ENCODE peak calls at places on chromosomes 5 and 9, in eight cellular contexts. N is MM.1S, P is neural progenitor cell, H is SK-N-SH, F is GM23338, W is PC-3, U is HCT116, X is hepatocyte. G is an unnamed sample.

GRCh38 chr5:78629590-78629989 is 19.0 kb downstream of the LHFPL2 start:
- DNase-seq in N (no peak), P (no peak), H (no peak), F (no peak), W (no peak), U (no peak), X (no peak), G (no peak)

GRCh38 chr9:13268469-13268868 is 11.0 kb downstream of the MPDZ start:
- DNase-seq in N (no peak), P (no peak), H (no peak), F (no peak), W (peak), U (no peak), X (no peak), G (no peak)

GRCh38 chr5:129963359-129963758 is 59.1 kb downstream of the CHSY3 start:
- DNase-seq in N (no peak), P (no peak), H (no peak), F (no peak), W (peak), U (no peak), X (peak), G (no peak)

GRCh38 chr9:19174127-19174921 is 47.0 kb upstream of the PLIN2 start:
- DNase-seq in N (peak), P (peak), H (peak), F (peak), W (peak), U (peak), X (peak), G (peak)

GRCh38 chr5:40428129-40428528 is 251.6 kb upstream of the PTGER4 start:
- DNase-seq in N (no peak), P (no peak), H (no peak), F (no peak), W (peak), U (no peak), X (no peak), G (no peak)

GRCh38 chr5:116382025-116382873 is 192.4 kb downstream of the SEMA6A start:
- DNase-seq in N (no peak), P (peak), H (no peak), F (no peak), W (no peak), U (no peak), X (no peak), G (no peak)

GRCh38 chr9:33165263-33166151 is 1.6 kb downstream of the B4GALT1 start:
- DNase-seq in N (peak), P (no peak), H (no peak), F (no peak), W (peak), U (no peak), X (peak), G (peak)

GRCh38 chr5:145739824-145740223 is 95.3 kb downstream of the PRELID2 start:
- DNase-seq in N (no peak), P (no peak), H (no peak), F (no peak), W (peak), U (no peak), X (no peak), G (no peak)

GRCh38 chr9:35096035-35096849 is at the start of gene PIGO:
- DNase-seq in N (peak), P (peak), H (peak), F (peak), W (peak), U (peak), X (peak), G (peak)

GRCh38 chr9:92289708-92290390 is 3.6 kb downstream of the IARS1 start:
- DNase-seq in N (no peak), P (no peak), H (no peak), F (no peak), W (no peak), U (no peak), X (no peak), G (no peak)

GRCh38 chr5:93578813-93579560 is 2.0 kb downstream of the NR2F1-AS1 start:
- DNase-seq in N (no peak), P (peak), H (peak), F (peak), W (peak), U (no peak), X (no peak), G (no peak)

DNA sequence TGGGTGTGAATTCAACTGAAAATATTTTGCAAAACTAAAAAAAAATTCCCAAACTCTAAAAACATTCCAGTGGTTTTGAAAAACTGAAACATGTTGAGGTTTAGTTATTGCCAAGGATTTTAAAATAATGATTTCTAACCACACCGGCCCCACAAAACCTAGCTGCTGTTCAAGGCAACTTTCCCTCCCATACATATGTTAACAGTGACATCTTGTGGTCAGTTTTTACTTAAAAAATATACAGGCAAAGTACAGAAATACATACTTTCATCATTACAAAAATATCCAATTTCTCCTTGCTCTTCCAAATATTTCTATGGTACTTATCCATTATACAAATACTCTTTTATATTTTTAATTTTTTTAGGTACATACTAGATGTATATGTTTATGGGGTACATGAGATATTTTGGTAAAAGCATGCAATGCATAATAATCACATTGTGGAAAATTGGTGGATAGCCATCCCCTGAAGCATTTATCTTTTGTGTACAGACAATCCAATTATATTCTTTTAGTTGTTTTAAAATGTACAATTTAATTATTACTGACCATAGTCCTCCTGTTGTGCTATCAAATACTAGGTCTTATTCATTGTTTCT is 34.4 kb upstream of the MRPS30 start:
- DNase-seq in N (peak), P (peak), H (peak), F (peak), W (peak), U (peak), X (peak), G (peak)
- TF ChIP-seq CTCF in N (peak), P (peak), H (peak), F (peak), W (peak), U (peak), X (peak), G (peak)

GRCh38 chr5:14700478-14701436 is 36.2 kb downstream of the OTULIN start:
- DNase-seq in N (no peak), P (no peak), H (no peak), F (no peak), W (no peak), U (no peak), X (no peak), G (no peak)
- TF ChIP-seq EZH2phosphoT487 in N (no peak), P (no peak), H (no peak), F (no peak), W (no peak), U (no peak), X (no peak), G (no peak)

GRCh38 chr9:116152390-116152789 is 1.2 kb upstream of the PAPPA start:
- DNase-seq in N (peak), P (no peak), H (peak), F (peak), W (peak), U (no peak), X (peak), G (no peak)
- TF ChIP-seq CTCF in N (peak), P (peak), H (peak), F (no peak), W (peak), U (peak), X (peak), G (peak)

GRCh38 chr9:112861155-112861554 is 29.5 kb downstream of the SLC46A2 start:
- DNase-seq in N (no peak), P (no peak), H (no peak), F (no peak), W (no peak), U (no peak), X (no peak), G (no peak)

GRCh38 chr9:112863781-112864180 is 26.9 kb downstream of the SLC46A2 start:
- DNase-seq in N (no peak), P (no peak), H (no peak), F (no peak), W (no peak), U (no peak), X (no peak), G (no peak)

GRCh38 chr9:112860466-112860865 is 30.2 kb downstream of the SLC46A2 start:
- DNase-seq in N (no peak), P (no peak), H (no peak), F (no peak), W (no peak), U (no peak), X (no peak), G (no peak)

GRCh38 chr9:112863214-112863613 is 27.5 kb downstream of the SLC46A2 start:
- DNase-seq in N (no peak), P (no peak), H (no peak), F (no peak), W (no peak), U (no peak), X (no peak), G (peak)

GRCh38 chr9:112861638-112862555 is 28.8 kb downstream of the SLC46A2 start:
- DNase-seq in N (no peak), P (no peak), H (no peak), F (no peak), W (no peak), U (no peak), X (no peak), G (no peak)
- TF ChIP-seq EZH2phosphoT487 in N (no peak), P (no peak), H (no peak), F (no peak), W (no peak), U (no peak), X (no peak), G (no peak)

GRCh38 chr9:87498046-87498815 is 564 bp downstream of the DAPK1 start:
- DNase-seq in N (peak), P (peak), H (peak), F (peak), W (no peak), U (no peak), X (peak), G (no peak)
- TF ChIP-seq CTCF in N (no peak), P (peak), H (no peak), F (peak), W (no peak), U (no peak), X (peak), G (no peak)

DNA sequence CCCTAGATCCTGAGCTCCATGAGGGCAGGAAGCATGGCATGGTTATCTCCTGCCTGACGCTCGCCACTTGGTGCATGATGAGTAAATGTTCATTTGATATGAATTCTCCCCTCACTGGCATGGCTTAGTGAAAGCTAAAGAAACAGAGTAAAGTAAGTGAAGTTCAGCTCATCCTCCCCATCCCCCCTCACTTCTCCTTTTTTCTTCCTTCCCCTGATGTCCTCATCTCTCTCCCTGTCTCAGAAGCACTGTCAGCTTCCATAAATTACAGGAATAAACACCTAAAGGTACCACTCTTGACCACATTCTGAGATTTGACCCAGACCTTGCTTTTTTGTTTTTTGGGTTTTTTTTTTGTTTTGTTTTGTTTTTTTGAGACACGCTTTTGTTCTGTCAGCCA is 73.3 kb downstream of the SNX18 start:
- DNase-seq in N (no peak), P (no peak), H (no peak), F (no peak), W (no peak), U (no peak), X (no peak), G (no peak)
- TF ChIP-seq EZH2phosphoT487 in N (no peak), P (no peak), H (no peak), F (no peak), W (no peak), U (no peak), X (no peak), G (no peak)

DNA sequence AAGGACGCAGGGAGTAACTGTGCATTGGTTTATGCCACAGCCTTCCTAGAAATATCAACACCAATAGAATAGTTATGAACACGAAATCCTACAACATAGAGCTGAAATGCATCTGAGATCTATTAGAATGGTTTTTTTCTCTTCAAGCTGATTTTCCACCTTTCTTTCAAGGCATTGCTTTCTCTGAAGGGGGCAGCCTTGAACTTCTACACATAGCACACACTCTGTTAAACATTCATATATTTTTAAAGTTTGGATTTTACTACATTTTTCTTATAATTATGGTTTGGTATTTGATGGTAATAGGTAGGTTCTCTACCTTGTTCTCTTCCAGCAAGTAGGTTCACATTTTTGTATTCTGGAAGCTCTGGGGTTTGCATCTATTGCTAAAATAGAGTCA is 661.8 kb downstream of the SEMA5A start:
- DNase-seq in N (no peak), P (no peak), H (no peak), F (no peak), W (peak), U (no peak), X (no peak), G (no peak)
- TF ChIP-seq CTCF in N (no peak), P (no peak), H (no peak), F (peak), W (peak), U (no peak), X (no peak), G (peak)

GRCh38 chr5:67826296-67826695 is 389.3 kb upstream of the PIK3R1 start:
- DNase-seq in N (no peak), P (peak), H (no peak), F (no peak), W (no peak), U (no peak), X (no peak), G (no peak)
- TF ChIP-seq EZH2phosphoT487 in N (no peak), P (no peak), H (no peak), F (no peak), W (no peak), U (no peak), X (no peak), G (no peak)

DNA sequence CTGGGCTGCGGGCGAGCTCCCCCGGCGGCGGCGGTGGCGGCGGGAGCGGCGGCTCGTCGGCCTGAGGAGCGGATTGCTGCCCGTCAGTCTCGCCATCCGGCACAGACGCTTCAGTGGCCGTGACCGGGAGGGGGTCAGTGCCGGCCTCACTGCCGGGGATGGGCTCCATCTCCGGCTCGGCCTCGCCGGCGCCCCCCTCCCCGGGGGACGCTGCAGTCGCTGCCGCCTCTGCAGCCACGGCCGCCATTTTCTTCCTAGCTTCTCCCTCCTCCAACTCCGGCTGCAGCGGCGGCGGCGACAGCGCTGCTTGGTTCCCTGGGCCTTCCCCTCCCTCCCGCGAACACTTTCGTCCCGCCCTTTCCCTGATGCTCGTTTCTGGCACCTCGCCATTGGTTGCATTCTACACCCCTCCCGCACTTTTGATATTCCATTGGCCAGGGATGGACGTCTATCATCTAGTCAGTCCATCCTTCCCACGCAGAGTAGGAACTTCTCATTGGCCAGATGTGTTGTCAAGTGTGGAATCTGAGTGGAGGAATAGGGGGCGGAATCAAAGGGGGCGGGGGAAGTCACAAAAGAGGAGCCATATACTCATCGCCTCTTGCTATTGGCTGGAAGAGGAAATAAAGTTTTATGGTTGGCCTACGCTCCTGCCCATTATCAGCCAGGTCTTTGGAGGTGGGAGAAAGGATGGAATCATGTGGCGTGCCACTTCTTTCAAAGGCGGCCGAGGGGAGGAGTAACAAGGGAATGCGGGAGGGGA is at the start of gene PWWP2A:
- DNase-seq in N (peak), P (peak), H (peak), F (peak), W (peak), U (peak), X (peak), G (peak)
- TF ChIP-seq CTCF in N (peak), P (peak), H (peak), F (no peak), W (no peak), U (no peak), X (peak), G (peak)

GRCh38 chr5:53262348-53262970 is 152.9 kb upstream of the MOCS2 start:
- DNase-seq in N (no peak), P (peak), H (peak), F (peak), W (peak), U (peak), X (peak), G (no peak)
- TF ChIP-seq EZH2phosphoT487 in N (no peak), P (no peak), H (no peak), F (no peak), W (no peak), U (no peak), X (no peak), G (no peak)

G was measured in OCI-LY7.